ENCODE peak calls at places on chromosomes 12 and 14, in seven cellular contexts. H is lower lobe of right lung, X is fibroblast of lung, A is hepatocyte, U is dorsolateral prefrontal cortex, Y is WERI-Rb-1, S is cardiac fibroblast. R is an unnamed sample.

GRCh38 chr14:37512173-37512572 is 82.9 kb downstream of the FOXA1 start:
- DNase-seq in A (no peak), S (no peak), Y (no peak), X (no peak), U (no peak), H (no peak), R (no peak)

GRCh38 chr12:52945389-52946232 is 3.3 kb upstream of the KRT18 start:
- DNase-seq in A (peak), H (peak), Y (no peak), U (no peak), X (peak), S (peak), R (peak)

GRCh38 chr14:103284574-103285467 is 49.2 kb upstream of the EIF5 start:
- DNase-seq in A (no peak), Y (no peak), H (no peak), U (no peak), S (peak), X (peak), R (peak)

GRCh38 chr14:49550284-49551184 is 35.6 kb downstream of the RPS29 start:
- DNase-seq in A (no peak), Y (no peak), H (no peak), U (no peak), S (peak), X (peak), R (peak)

GRCh38 chr14:65100905-65101541 is 1.3 kb downstream of the MAX start:
- DNase-seq in U (no peak), X (peak), S (no peak), Y (no peak), H (no peak), A (no peak), R (peak)

GRCh38 chr14:52446355-52446754 is 106.0 kb downstream of the TXNDC16 start:
- DNase-seq in S (no peak), H (no peak), Y (no peak), A (peak), U (no peak), X (no peak), R (no peak)

GRCh38 chr12:123364532-123365140 is at the start of gene SBNO1:
- DNase-seq in X (peak), U (peak), A (peak), H (peak), S (peak), Y (peak), R (peak)

GRCh38 chr12:92164712-92165111 is 19.1 kb upstream of the BTG1 start:
- DNase-seq in H (no peak), X (no peak), Y (no peak), S (no peak), A (no peak), U (no peak), R (no peak)

GRCh38 chr12:94404854-94405253 is 54.8 kb downstream of the CEP83 start:
- DNase-seq in Y (no peak), H (no peak), U (no peak), S (no peak), X (no peak), A (no peak), R (no peak)

GRCh38 chr12:67141405-67142018 is 127.6 kb upstream of the CAND1 start:
- DNase-seq in X (no peak), H (no peak), U (no peak), A (no peak), S (no peak), Y (no peak), R (no peak)

GRCh38 chr12:39145175-39145999 is 240.0 kb upstream of the CPNE8 start:
- DNase-seq in A (peak), S (peak), U (no peak), H (peak), X (no peak), Y (no peak), R (peak)

GRCh38 chr12:47360771-47361388 is 281.1 kb upstream of the AMIGO2 start:
- DNase-seq in U (no peak), X (no peak), A (no peak), H (no peak), Y (no peak), S (peak), R (peak)

GRCh38 chr12:132544173-132544468 is 54.2 kb downstream of the FBRSL1 start:
- DNase-seq in H (no peak), A (no peak), Y (peak), X (no peak), U (no peak), S (no peak), R (no peak)

GRCh38 chr12:7108042-7108927 is 729 bp downstream of the C1RL start:
- DNase-seq in Y (peak), A (peak), S (peak), U (no peak), H (peak), X (peak), R (peak)

GRCh38 chr12:126617312-126617711 is 1552.1 kb downstream of the AACS start:
- DNase-seq in X (no peak), S (no peak), H (no peak), Y (peak), A (no peak), U (no peak), R (peak)

GRCh38 chr12:89261982-89262381 is 90.3 kb downstream of the DUSP6 start:
- DNase-seq in X (peak), A (no peak), S (no peak), U (no peak), H (no peak), Y (no peak), R (no peak)

GRCh38 chr12:64323476-64324225 is 66.9 kb downstream of the C12orf56 start:
- DNase-seq in H (no peak), X (no peak), Y (no peak), U (no peak), A (no peak), S (no peak), R (no peak)

GRCh38 chr12:1630827-1631591 is 2.0 kb downstream of the WNT5B start:
- DNase-seq in U (no peak), X (peak), Y (no peak), H (no peak), A (peak), S (peak), R (no peak)

GRCh38 chr14:79727900-79728299 is 483.4 kb downstream of the DIO2 start:
- DNase-seq in Y (no peak), X (no peak), U (no peak), H (no peak), S (no peak), A (no peak), R (no peak)

GRCh38 chr14:22466520-22466919 is 122.5 kb downstream of the DAD1 start:
- DNase-seq in U (no peak), S (no peak), X (peak), H (no peak), Y (no peak), A (no peak), R (no peak)

GRCh38 chr12:92193846-92194245 is 48.2 kb upstream of the BTG1 start:
- DNase-seq in Y (no peak), U (no peak), X (no peak), S (no peak), A (no peak), H (no peak), R (no peak)

GRCh38 chr14:78010688-78011087 is 159.5 kb upstream of the NRXN3 start:
- DNase-seq in H (no peak), S (peak), A (no peak), X (no peak), U (no peak), Y (no peak), R (peak)

GRCh38 chr12:88185988-88186387 is 43.9 kb downstream of the TMTC3 start:
- DNase-seq in H (no peak), A (no peak), Y (no peak), U (no peak), S (peak), X (peak), R (peak)

GRCh38 chr12:61504396-61505115 is 755.6 kb upstream of the USP15 start:
- DNase-seq in S (no peak), Y (no peak), X (no peak), U (no peak), H (no peak), A (peak), R (no peak)

GRCh38 chr12:97276198-97276580 is 186.4 kb upstream of the RMST start:
- DNase-seq in A (no peak), H (no peak), U (no peak), S (no peak), Y (no peak), X (no peak), R (no peak)

GRCh38 chr14:24921903-24922302 is 128.0 kb downstream of the STXBP6 start:
- DNase-seq in A (no peak), U (no peak), H (no peak), S (peak), Y (no peak), X (peak), R (peak)

GRCh38 chr12:111430418-111431353 is 25.0 kb downstream of the SH2B3 start:
- DNase-seq in S (no peak), A (no peak), H (no peak), U (no peak), Y (no peak), X (no peak), R (no peak)

GRCh38 chr12:6899837-6900519 is 4.6 kb upstream of the LRRC23 start:
- DNase-seq in H (peak), X (peak), A (no peak), Y (no peak), S (peak), U (no peak), R (peak)

GRCh38 chr12:9649532-9649940 is 20.0 kb upstream of the CLEC2D start:
- DNase-seq in S (no peak), A (peak), Y (no peak), X (no peak), U (no peak), H (no peak), R (no peak)

GRCh38 chr14:23572841-23573240 is 5.2 kb upstream of the AP1G2 start:
- DNase-seq in H (no peak), S (no peak), Y (no peak), A (peak), U (no peak), X (no peak), R (no peak)

GRCh38 chr14:104882325-104882973 is 17.4 kb downstream of the CEP170B start:
- DNase-seq in U (no peak), H (peak), S (no peak), Y (peak), A (peak), X (no peak), R (no peak)

GRCh38 chr12:93098077-93098476 is 169.0 kb upstream of the EEA1 start:
- DNase-seq in S (peak), U (no peak), A (peak), X (peak), H (peak), Y (peak), R (peak)

GRCh38 chr14:75793806-75794205 is 132.8 kb downstream of the TTLL5 start:
- DNase-seq in H (no peak), Y (no peak), X (peak), U (no peak), S (peak), A (peak), R (peak)
- TF ChIP-seq CTCF in H (no peak), Y (no peak), X (peak), U (peak), S (peak), A (peak), R (peak)

GRCh38 chr12:55743967-55744931 is 1.3 kb downstream of the GDF11 start:
- DNase-seq in U (no peak), X (no peak), S (no peak), H (no peak), Y (no peak), A (peak), R (no peak)

GRCh38 chr12:55746147-55746912 is 3.4 kb downstream of the GDF11 start:
- DNase-seq in Y (no peak), A (no peak), H (no peak), S (no peak), U (no peak), X (no peak), R (no peak)

GRCh38 chr12:55743131-55743921 is 404 bp downstream of the GDF11 start:
- DNase-seq in H (peak), S (peak), X (peak), Y (peak), U (no peak), A (peak), R (peak)

GRCh38 chr12:55746913-55747231 is 4.0 kb downstream of the GDF11 start:
- DNase-seq in A (no peak), H (no peak), X (no peak), S (no peak), U (no peak), Y (no peak), R (no peak)

GRCh38 chr12:55745361-55746146 is 2.6 kb downstream of the GDF11 start:
- DNase-seq in X (peak), Y (peak), H (no peak), S (peak), A (peak), U (no peak), R (peak)
- H3K4me3 ChIP-seq in X (peak), Y (peak), H (peak), S (no peak), A (no peak), U (peak), R (peak)

GRCh38 chr12:104761091-104761490 is 197.0 kb downstream of the SLC41A2 start:
- DNase-seq in A (no peak), U (no peak), S (no peak), X (no peak), Y (no peak), H (no peak), R (no peak)
- TF ChIP-seq CTCF in A (no peak), U (no peak), S (no peak), X (peak), Y (peak), H (no peak), R (peak)

GRCh38 chr14:61574514-61574807 is 120.9 kb upstream of the HIF1A start:
- DNase-seq in H (no peak), U (no peak), A (no peak), Y (no peak), X (no peak), S (no peak), R (no peak)
- H3K4me3 ChIP-seq in H (no peak), U (no peak), A (no peak), Y (no peak), X (no peak), S (no peak), R (no peak)

DNA sequence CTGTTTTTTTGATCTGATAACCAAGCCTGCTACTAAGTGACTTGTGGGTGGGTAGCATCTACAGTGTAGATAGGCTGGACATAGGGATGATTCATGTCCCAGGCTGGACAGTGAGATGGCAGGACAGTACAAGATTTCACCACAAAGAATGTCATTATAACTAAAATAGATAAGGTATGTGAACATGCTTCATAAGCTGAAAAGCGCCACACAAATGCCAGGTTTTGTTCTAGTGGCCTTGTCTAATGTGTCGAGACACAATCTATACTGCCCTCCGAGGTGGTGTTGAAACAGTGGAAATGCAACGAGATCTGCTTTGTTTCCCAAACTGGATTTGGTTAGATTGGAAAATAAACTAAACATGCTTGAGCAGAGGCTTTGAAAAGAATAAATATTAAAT is 4.4 kb downstream of the LGALS3 start:
- DNase-seq in X (peak), H (no peak), Y (no peak), A (peak), S (peak), U (no peak), R (peak)
- TF ChIP-seq CTCF in X (peak), H (no peak), Y (no peak), A (peak), S (no peak), U (peak), R (peak)

GRCh38 chr12:109097435-109098141 is at the start of gene UNG:
- DNase-seq in S (peak), A (peak), X (peak), H (peak), Y (peak), U (peak), R (peak)

GRCh38 chr12:109099426-109100020 is 2.1 kb downstream of the UNG start:
- DNase-seq in Y (no peak), A (no peak), H (no peak), U (no peak), X (no peak), S (no peak), R (no peak)

GRCh38 chr12:109098671-109099070 is 1.3 kb downstream of the UNG start:
- DNase-seq in Y (no peak), X (peak), A (no peak), S (no peak), H (no peak), U (no peak), R (peak)

GRCh38 chr12:109098142-109098652 is 800 bp downstream of the UNG start:
- DNase-seq in U (no peak), Y (no peak), A (peak), X (peak), S (peak), H (peak), R (peak)

GRCh38 chr12:109097140-109097434 is 310 bp upstream of the UNG start:
- DNase-seq in H (no peak), U (no peak), A (no peak), Y (no peak), S (no peak), X (no peak), R (no peak)
- H3K4me3 ChIP-seq in H (no peak), U (peak), A (no peak), Y (no peak), S (peak), X (peak), R (peak)

GRCh38 chr12:25155031-25155576 is 39.9 kb downstream of the DNAI7 start:
- DNase-seq in X (peak), S (peak), Y (no peak), H (no peak), U (no peak), A (peak), R (peak)
- TF ChIP-seq CTCF in X (peak), S (peak), Y (peak), H (peak), U (peak), A (peak), R (peak)

DNA sequence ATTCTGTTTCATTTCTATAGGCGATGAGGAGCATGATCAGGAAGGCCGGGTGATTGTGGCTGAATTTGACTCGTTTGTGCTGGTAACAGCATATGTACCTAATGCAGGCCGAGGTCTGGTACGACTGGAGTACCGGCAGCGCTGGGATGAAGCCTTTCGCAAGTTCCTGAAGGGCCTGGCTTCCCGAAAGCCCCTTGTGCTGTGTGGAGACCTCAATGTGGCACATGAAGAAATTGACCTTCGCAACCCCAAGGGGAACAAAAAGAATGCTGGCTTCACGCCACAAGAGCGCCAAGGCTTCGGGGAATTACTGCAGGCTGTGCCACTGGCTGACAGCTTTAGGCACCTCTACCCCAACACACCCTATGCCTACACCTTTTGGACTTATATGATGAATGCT is 1.9 kb downstream of the APEX1 start:
- DNase-seq in Y (no peak), U (no peak), S (no peak), H (no peak), A (no peak), X (no peak), R (no peak)
- H3K4me3 ChIP-seq in Y (no peak), U (no peak), S (no peak), H (no peak), A (no peak), X (peak), R (no peak)

DNA sequence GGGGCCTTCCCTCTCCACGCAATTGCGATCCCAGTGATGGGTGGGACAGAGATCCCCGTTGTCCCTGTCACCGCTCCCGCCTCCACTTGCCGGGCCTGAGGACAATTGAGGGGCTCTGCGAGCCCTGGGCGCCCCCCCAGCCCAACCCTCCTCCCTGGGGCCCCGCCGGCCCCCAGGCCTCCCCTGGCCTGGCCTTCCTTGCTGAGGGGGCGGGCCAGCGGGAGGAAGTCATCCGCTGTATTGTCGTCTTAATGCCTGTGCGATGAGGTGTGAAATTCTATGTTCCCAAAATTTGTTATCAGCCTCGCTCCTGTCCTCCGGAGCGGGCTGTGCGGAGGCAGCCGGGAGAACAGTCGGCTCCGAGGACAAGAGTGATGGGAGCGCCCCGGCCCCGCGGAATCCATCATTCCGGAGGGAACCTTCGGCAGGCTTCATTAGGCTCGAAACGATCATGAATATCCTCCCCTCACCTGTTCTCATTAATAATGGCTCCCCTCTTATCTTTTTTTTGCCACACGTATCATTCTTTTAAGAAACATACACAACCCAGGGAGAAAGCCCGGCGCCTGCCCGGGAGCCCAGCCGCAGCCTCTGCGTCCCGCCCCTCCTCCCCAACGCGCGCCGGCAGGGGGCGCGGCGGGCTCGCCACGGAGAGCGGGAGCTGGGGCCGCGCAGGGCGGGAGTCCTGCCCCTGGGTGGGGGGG is 17.3 kb upstream of the DLK1 start:
- DNase-seq in S (peak), A (peak), Y (no peak), U (no peak), X (peak), H (no peak), R (peak)
- TF ChIP-seq CTCF in S (no peak), A (peak), Y (no peak), U (peak), X (peak), H (peak), R (peak)

GRCh38 chr12:58918475-58918874 is 1.8 kb downstream of the LRIG3 start:
- DNase-seq in A (no peak), H (no peak), S (no peak), U (no peak), X (peak), Y (no peak), R (no peak)

GRCh38 chr12:58916891-58917570 is 3.3 kb downstream of the LRIG3 start:
- DNase-seq in Y (no peak), H (no peak), A (peak), X (peak), U (no peak), S (peak), R (peak)

GRCh38 chr12:58919271-58920101 is 818 bp downstream of the LRIG3 start:
- DNase-seq in Y (peak), H (peak), U (no peak), X (peak), A (peak), S (peak), R (peak)

GRCh38 chr12:58916153-58916709 is 4.1 kb downstream of the LRIG3 start:
- DNase-seq in Y (no peak), U (no peak), H (no peak), X (no peak), S (no peak), A (no peak), R (no peak)

DNA sequence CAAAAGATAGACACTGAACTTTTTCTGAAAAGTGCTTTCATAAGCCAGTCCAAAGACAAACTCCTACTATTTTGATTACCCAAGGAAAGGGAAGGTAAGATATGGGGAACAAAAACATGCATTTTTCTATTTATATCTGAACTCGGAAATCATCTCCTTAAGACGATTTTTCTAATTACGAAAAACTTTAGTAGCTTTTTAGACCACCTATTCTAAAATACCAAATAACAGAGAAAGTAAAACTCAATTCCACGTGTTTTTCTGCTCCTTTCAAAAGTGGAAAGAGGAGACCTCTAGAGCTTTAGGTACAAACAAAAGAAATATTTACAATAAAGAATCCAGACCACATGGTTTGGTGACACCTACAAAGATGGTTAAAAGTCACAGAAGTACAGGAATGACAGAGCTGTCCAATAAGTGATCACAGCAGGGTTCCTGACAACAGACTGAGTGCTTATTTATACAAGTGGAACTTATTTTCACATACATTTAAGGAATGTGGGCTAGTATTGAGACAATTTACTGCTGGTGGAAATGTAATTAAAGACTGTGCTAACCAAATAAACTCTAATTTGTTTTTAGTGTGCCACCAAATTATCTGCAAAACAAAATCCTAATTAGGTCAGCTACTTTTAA is 2.5 kb downstream of the LRIG3 start:
- DNase-seq in H (no peak), X (peak), Y (no peak), U (no peak), S (no peak), A (no peak), R (no peak)
- H3K4me3 ChIP-seq in H (peak), X (peak), Y (no peak), U (peak), S (peak), A (peak), R (peak)

R was measured in fibroblast of pulmonary artery.